ENCODE peak calls at places on chromosomes 5 and 9, in seven cellular contexts. A is stimulated activated CD8-positive, alpha-beta memory T cell treated with anti-CD3 and anti-CD28 coated beads, Interleukin-4, amount 100 ng/mL, for 48 hours; O is mesothelial cell of epicardium; L is uterus; S is OCI-LY7; Q is astrocyte; H is tibial artery. X is an unnamed sample.

GRCh38 chr5:2403296-2403695 is 348.2 kb downstream of the IRX2 start:
- DNase-seq in O (no peak), L (no peak), H (no peak), A (no peak), S (no peak), Q (no peak), X (no peak)

GRCh38 chr9:27336829-27337228 is 39.9 kb upstream of the EQTN start:
- DNase-seq in H (no peak), Q (no peak), S (no peak), L (no peak), O (no peak), A (no peak), X (no peak)

GRCh38 chr9:86730165-86730928 is 217.0 kb downstream of the GAS1 start:
- DNase-seq in Q (no peak), S (no peak), L (no peak), A (no peak), H (no peak), O (no peak), X (no peak)

GRCh38 chr5:122120957-122121356 is 8.4 kb upstream of the ZNF474 start:
- DNase-seq in Q (peak; percentile 22), O (no peak), S (no peak), L (no peak), A (no peak), H (no peak), X (no peak)

GRCh38 chr9:70222354-70222753 is 36.4 kb upstream of the SMC5 start:
- DNase-seq in O (no peak), Q (peak; percentile 29), H (no peak), L (no peak), S (no peak), A (no peak), X (no peak)

GRCh38 chr5:21919417-21920022 is 933.6 kb downstream of the CDH12 start:
- DNase-seq in L (no peak), O (no peak), S (peak; percentile 45), H (no peak), Q (peak; percentile 12), A (no peak), X (peak; percentile 65)

GRCh38 chr5:68547621-68548020 is 332.1 kb downstream of the PIK3R1 start:
- DNase-seq in O (no peak), A (no peak), Q (peak; percentile 46), L (no peak), H (no peak), S (no peak), X (no peak)

GRCh38 chr5:66981705-66982387 is 214.8 kb downstream of the CD180 start:
- DNase-seq in O (no peak), A (no peak), S (no peak), L (no peak), Q (no peak), H (no peak), X (no peak)

GRCh38 chr5:172055996-172056395 is 49.6 kb upstream of the FBXW11 start:
- DNase-seq in L (no peak), H (no peak), O (no peak), S (no peak), A (no peak), Q (no peak), X (no peak)

GRCh38 chr5:72153551-72153950 is 46.3 kb downstream of the MAP1B start:
- DNase-seq in H (no peak), S (no peak), A (no peak), O (no peak), L (no peak), Q (no peak), X (no peak)

X was measured in NCI-H82.